ENCODE peak calls at places on chromosomes 12 and 14, in four cellular contexts. M, S, X and O are unnamed samples.

GRCh38 chr14:75418779-75419768 is 8.7 kb upstream of the JDP2 start:
- DNase-seq in M (peak), X (no peak), S (peak), O (no peak)

GRCh38 chr14:60684203-60684602 is 34.9 kb upstream of the SIX1 start:
- DNase-seq in S (no peak), X (no peak), M (no peak), O (no peak)

GRCh38 chr12:57240069-57240921 is 10.7 kb downstream of the STAC3 start:
- DNase-seq in M (peak), X (no peak), S (peak), O (no peak)

GRCh38 chr14:89977668-89978067 is 21.9 kb downstream of the TDP1 start:
- DNase-seq in S (no peak), X (no peak), M (no peak), O (no peak)

GRCh38 chr12:13104403-13104802 is 936 bp upstream of the GSG1 start:
- DNase-seq in M (no peak), X (no peak), S (no peak), O (no peak)

GRCh38 chr12:81077686-81078441 is at the start of gene ACSS3:
- DNase-seq in S (no peak), X (no peak), M (peak), O (no peak)

GRCh38 chr14:26444745-26445144 is 153.1 kb downstream of the NOVA1 start:
- DNase-seq in M (no peak), S (no peak), X (no peak), O (peak)

GRCh38 chr14:26281280-26281998 is 316.4 kb downstream of the NOVA1 start:
- DNase-seq in M (no peak), X (no peak), S (no peak), O (peak)

GRCh38 chr14:91249841-91250616 is 5.5 kb upstream of the GPR68 start:
- DNase-seq in S (peak), X (peak), M (no peak), O (no peak)

GRCh38 chr12:115771065-115771464 is 506.4 kb downstream of the MED13L start:
- DNase-seq in S (peak), M (no peak), X (no peak), O (no peak)

GRCh38 chr14:68297871-68298468 is 478.4 kb downstream of the RAD51B start:
- DNase-seq in X (no peak), S (no peak), M (no peak), O (no peak)

GRCh38 chr12:75656210-75656609 is 144.8 kb upstream of the KRR1 start:
- DNase-seq in M (no peak), X (no peak), S (no peak), O (no peak)

GRCh38 chr12:39685854-39686608 is 66.4 kb upstream of the ABCD2 start:
- DNase-seq in X (no peak), S (no peak), M (no peak), O (no peak)

GRCh38 chr14:87133073-87133815 is 859.7 kb downstream of the GALC start:
- DNase-seq in X (peak), M (no peak), S (no peak), O (no peak)

GRCh38 chr12:2691340-2692111 is 103.2 kb upstream of the FKBP4 start:
- DNase-seq in X (no peak), S (no peak), M (no peak), O (no peak)

GRCh38 chr12:25458047-25458552 is 95.0 kb downstream of the LMNTD1 start:
- DNase-seq in X (peak), S (peak), M (no peak), O (no peak)

GRCh38 chr12:14930299-14930698 is 8.0 kb downstream of the ERP27 start:
- DNase-seq in X (no peak), M (no peak), S (no peak), O (no peak)

GRCh38 chr14:66228267-66228970 is 257.8 kb upstream of the CCDC196 start:
- DNase-seq in X (peak), M (no peak), S (no peak), O (no peak)

GRCh38 chr12:46522141-46522540 is 149.6 kb upstream of the SLC38A2 start:
- DNase-seq in M (no peak), X (no peak), S (no peak), O (no peak)

GRCh38 chr12:20883288-20883687 is 72.8 kb downstream of the SLCO1B3 start:
- DNase-seq in X (no peak), M (peak), S (no peak), O (peak)

GRCh38 chr12:4857472-4858291 is 52.0 kb upstream of the KCNA1 start:
- DNase-seq in X (no peak), M (peak), S (peak), O (peak)

GRCh38 chr12:55631056-55631455 is 5.6 kb upstream of the OR10P1 start:
- DNase-seq in S (no peak), X (no peak), M (no peak), O (no peak)

GRCh38 chr14:39376671-39377403 is 55.4 kb downstream of the FBXO33 start:
- DNase-seq in M (no peak), X (no peak), S (no peak), O (no peak)

GRCh38 chr14:30387856-30388255 is 171.1 kb upstream of the G2E3 start:
- DNase-seq in M (no peak), S (no peak), X (no peak), O (no peak)

GRCh38 chr12:131287015-131287937 is 333.6 kb downstream of the ADGRD1 start:
- DNase-seq in M (no peak), X (no peak), S (no peak), O (no peak)

GRCh38 chr14:60665178-60665555 is 15.9 kb upstream of the SIX1 start:
- DNase-seq in X (no peak), M (no peak), S (no peak), O (peak)

GRCh38 chr14:29654910-29655590 is 272.6 kb downstream of the PRKD1 start:
- DNase-seq in S (no peak), X (no peak), M (no peak), O (no peak)

GRCh38 chr14:44768935-44769334 is 192.8 kb downstream of the KLHL28 start:
- DNase-seq in X (no peak), M (no peak), S (no peak), O (no peak)

GRCh38 chr12:54040148-54040494 is 7.3 kb downstream of the HOXC5 start:
- DNase-seq in S (peak), X (no peak), M (no peak), O (no peak)

DNA sequence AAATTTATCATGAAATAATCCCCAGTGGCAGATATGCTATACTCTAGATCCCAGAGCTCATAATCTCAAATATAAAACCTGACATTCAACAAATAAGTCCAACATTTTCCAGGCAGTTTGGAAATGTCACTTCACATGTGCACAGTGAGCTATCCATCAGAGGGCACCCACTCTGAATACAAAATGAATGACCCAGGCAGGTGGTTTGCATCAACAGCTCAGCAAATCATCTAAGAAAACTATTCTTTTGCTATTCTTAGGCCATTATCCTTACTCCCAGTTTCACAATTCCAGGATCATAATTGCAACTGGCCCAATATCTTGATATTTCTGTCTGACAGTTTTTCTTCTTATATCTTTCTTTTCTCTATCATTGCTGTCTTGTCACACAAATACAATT is 38.5 kb downstream of the TRIM9 start:
- DNase-seq in X (no peak), M (no peak), S (no peak), O (no peak)
- H3K4me3 ChIP-seq in X (no peak), M (no peak), S (no peak), O (no peak)

DNA sequence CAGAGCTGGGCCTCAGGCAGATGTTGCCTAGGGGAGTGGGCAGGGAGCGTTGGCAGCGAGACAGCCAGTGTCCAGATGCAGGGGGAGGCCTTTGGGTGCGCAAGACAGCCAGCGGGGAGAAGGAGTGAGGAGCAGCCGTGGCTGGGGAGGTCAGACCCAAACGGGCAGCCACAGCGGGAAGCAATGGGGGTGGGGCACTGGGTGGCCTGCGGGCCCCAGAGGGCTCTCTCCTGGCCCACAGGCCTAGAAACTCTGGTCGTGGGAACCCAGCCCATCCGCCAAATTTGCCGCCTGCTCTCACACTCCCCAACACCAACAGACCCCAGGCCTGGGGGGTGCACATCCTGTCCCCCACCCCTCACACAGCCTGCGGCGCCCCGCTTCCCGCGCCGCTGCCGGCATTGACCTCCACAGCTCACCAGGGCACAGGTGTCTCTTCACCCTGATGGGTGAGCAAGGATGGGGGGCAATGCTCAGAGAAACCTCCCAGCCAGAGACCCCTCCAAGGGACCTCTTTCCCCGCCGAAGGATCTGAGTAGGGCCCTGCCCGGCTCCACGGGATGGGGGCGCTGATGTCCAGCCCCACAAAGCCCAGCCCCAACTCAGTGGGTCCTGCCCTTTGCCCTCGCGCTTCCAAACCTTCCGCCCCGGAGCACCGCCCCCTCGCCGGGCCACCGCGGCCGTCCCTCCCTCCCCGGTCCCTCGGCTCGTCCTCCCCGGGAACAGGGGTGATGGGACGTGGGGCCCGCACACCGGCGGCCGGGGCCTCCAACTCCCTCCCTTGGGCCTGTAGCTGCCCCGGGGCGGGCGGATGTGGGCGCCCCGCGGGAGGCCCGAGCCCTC is 781 bp downstream of the HDAC7 start:
- DNase-seq in S (peak), M (peak), X (no peak), O (no peak)
- TF ChIP-seq CTCF in S (peak), M (no peak), X (peak), O (peak)

DNA sequence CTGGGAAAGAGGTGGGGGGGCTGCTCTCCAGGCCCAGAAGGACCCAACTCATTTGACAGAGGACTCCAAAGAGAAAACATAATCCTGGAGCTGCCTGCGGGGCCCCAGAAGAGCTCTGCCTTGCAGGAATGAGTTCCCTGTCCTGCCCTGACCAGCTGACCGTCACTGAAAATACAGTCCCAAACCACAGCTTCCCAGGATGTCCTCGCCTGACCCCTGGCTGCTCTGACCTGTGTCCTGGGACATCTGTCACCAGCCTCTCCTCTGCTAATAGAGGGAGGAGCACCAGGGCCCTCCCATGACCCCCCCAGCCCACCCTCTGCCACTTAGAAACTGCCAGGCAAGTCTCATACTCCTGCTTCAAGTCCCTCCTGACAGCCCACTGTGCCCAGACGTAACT is 9.8 kb downstream of the FIGNL2 start:
- DNase-seq in X (no peak), S (no peak), M (no peak), O (no peak)
- H3K4me3 ChIP-seq in X (no peak), S (no peak), M (no peak), O (no peak)

GRCh38 chr12:27841392-27841882 is 61.4 kb upstream of the MANSC4 start:
- DNase-seq in X (no peak), S (no peak), M (no peak), O (peak)

GRCh38 chr12:27844427-27845090 is 64.5 kb upstream of the MANSC4 start:
- DNase-seq in M (no peak), S (no peak), X (no peak), O (peak)

GRCh38 chr12:27843714-27844245 is 63.7 kb upstream of the MANSC4 start:
- DNase-seq in M (no peak), X (no peak), S (no peak), O (no peak)

GRCh38 chr12:27838543-27838942 is 58.5 kb upstream of the MANSC4 start:
- DNase-seq in S (no peak), M (no peak), X (no peak), O (no peak)

DNA sequence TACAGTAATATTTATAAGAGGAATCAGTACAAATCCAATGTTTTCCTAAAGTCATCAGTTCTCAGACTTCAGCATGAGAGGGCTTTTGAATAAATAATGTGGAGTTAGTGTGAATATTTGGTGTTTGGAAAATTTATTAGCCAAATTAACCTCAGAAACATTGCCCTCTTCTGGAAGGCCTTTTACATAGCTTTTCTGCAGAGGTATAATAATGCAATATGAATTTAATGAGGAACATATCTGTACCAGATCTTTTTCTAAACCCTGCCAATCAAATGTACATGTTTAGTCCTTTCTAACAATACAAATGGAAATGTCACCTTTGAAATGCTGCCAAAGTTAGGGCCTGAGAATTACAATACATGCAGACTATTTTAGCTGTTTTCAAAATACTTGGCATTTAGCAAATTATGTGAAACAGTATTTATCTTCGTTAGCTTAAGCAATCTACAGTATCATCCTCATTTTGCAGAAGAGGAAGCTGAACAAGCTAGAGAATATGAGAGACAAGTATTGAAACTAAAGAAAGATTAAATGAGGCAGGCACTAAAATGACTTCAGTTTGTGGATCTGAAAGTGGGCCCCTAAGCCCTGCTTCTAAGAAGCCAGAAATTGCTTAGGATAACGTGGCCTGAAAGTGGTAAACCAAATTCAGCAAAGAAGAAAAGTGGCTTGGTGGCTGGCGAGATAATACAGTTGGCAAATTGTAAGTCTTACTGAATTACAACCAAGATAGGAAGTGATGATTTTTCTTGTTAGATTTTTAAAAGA is 60.4 kb upstream of the MANSC4 start:
- DNase-seq in S (no peak), X (no peak), M (no peak), O (peak)
- TF ChIP-seq CTCF in S (no peak), X (peak), M (no peak), O (peak)